ENCODE peak calls at places on chromosomes 4 and X, in seven cellular contexts. E, R, Y, L, H, V and O are unnamed samples.

GRCh38 chr4:42915484-42915883 is 23.0 kb downstream of the GRXCR1 start:
- DNase-seq in E (no peak), R (no peak), Y (no peak), L (no peak), H (no peak), V (no peak), O (no peak)

GRCh38 chr4:186037692-186038658 is 31.0 kb upstream of the TLR3 start:
- DNase-seq in E (no peak), R (no peak), Y (peak; percentile 89), L (peak; percentile 82), H (peak; percentile 80), V (peak; percentile 69), O (peak; percentile 42)

GRCh38 chr4:38889143-38889542 is 21.5 kb downstream of the FAM114A1 start:
- DNase-seq in E (no peak), R (no peak), Y (no peak), L (no peak), H (peak; percentile 87), V (peak; percentile 88), O (no peak)

GRCh38 chr4:94452476-94453300 is 946 bp downstream of the PDLIM5 start:
- DNase-seq in E (peak; percentile 92), R (peak; percentile 88), Y (peak; percentile 77), L (peak; percentile 96), H (peak; percentile 82), V (peak; percentile 93), O (peak; percentile 83)

GRCh38 chr4:101724093-101724492 is 66.4 kb upstream of the BANK1 start:
- DNase-seq in E (no peak), R (no peak), Y (no peak), L (no peak), H (no peak), V (no peak), O (no peak)

GRCh38 chrX:26409636-26410035 is 193.7 kb downstream of the MAGEB5 start:
- DNase-seq in E (no peak), R (no peak), Y (no peak), L (no peak), H (no peak), V (no peak), O (no peak)

GRCh38 chr4:153113061-153113837 is 91.0 kb upstream of the TRIM2 start:
- DNase-seq in E (peak; percentile 0), R (no peak), Y (no peak), L (no peak), H (peak; percentile 29), V (peak; percentile 59), O (no peak)

GRCh38 chr4:62871057-62871456 is 1538.2 kb downstream of the TECRL start:
- DNase-seq in E (no peak), R (no peak), Y (no peak), L (no peak), H (no peak), V (no peak), O (no peak)

GRCh38 chrX:138150709-138151108 is 560.8 kb downstream of the FGF13 start:
- DNase-seq in E (no peak), R (no peak), Y (no peak), L (no peak), H (no peak), V (no peak), O (no peak)

GRCh38 chr4:48360285-48360965 is 19.1 kb downstream of the SLAIN2 start:
- DNase-seq in E (no peak), R (no peak), Y (no peak), L (no peak), H (peak; percentile 86), V (peak; percentile 90), O (no peak)

GRCh38 chr4:116752027-116752426 is 333.3 kb downstream of the TRAM1L1 start:
- DNase-seq in E (no peak), R (no peak), Y (no peak), L (no peak), H (no peak), V (no peak), O (no peak)

GRCh38 chr4:85580489-85580888 is 105.5 kb downstream of the ARHGAP24 start:
- DNase-seq in E (no peak), R (no peak), Y (no peak), L (no peak), H (no peak), V (no peak), O (no peak)

GRCh38 chr4:182560358-182560757 is 317.2 kb downstream of the TENM3 start:
- DNase-seq in E (no peak), R (no peak), Y (no peak), L (no peak), H (peak; percentile 76), V (no peak), O (no peak)

GRCh38 chr4:111127842-111128241 is 505.0 kb upstream of the PITX2 start:
- DNase-seq in E (no peak), R (no peak), Y (no peak), L (no peak), H (no peak), V (no peak), O (no peak)

GRCh38 chr4:111128327-111128726 is 505.4 kb upstream of the PITX2 start:
- DNase-seq in E (no peak), R (no peak), Y (no peak), L (no peak), H (peak; percentile 5), V (peak; percentile 14), O (no peak)

GRCh38 chr4:111126340-111126739 is 503.5 kb upstream of the PITX2 start:
- DNase-seq in E (no peak), R (no peak), Y (no peak), L (no peak), H (no peak), V (no peak), O (no peak)
- H3K4me3 ChIP-seq in E (no peak overlapping the region), R (no peak overlapping the region), Y (no peak overlapping the region), L (no peak overlapping the region), H (no peak overlapping the region), V (no peak overlapping the region), O (no peak overlapping the region)

DNA sequence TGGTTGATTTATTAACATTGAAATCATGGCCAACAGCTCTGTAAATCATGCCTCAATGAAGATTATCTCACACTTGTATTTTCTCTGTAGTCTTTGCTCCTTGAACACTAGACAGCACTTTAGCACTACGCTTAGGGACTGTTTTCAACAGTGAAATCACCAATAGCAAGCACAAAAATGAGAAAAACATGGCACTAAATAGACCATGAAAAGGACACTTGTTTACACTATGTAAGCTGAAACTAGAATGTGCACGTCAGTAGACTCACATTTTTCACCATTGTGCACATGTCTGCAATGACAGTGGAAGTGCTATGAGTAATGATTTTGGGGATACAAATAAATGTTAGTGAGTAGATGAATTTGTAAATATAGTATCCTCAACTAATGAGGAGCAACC is 3.1 kb downstream of the BMP2K start:
- DNase-seq in E (no peak), R (no peak), Y (no peak), L (no peak), H (peak; percentile 26), V (peak; percentile 23), O (no peak)
- H3K4me3 ChIP-seq in E (no peak overlapping the region), R (no peak overlapping the region), Y (no peak overlapping the region), L (no peak overlapping the region), H (no peak overlapping the region), V (peak overlapping the region; percentile 84), O (no peak overlapping the region)

GRCh38 chr4:53671757-53672156 is 80.5 kb upstream of the LNX1 start:
- DNase-seq in E (no peak), R (no peak), Y (no peak), L (no peak), H (no peak), V (no peak), O (no peak)
- H3K4me3 ChIP-seq in E (no peak overlapping the region), R (no peak overlapping the region), Y (no peak overlapping the region), L (no peak overlapping the region), H (no peak overlapping the region), V (no peak overlapping the region), O (no peak overlapping the region)

GRCh38 chr4:137524642-137525384 is 7.5 kb downstream of the PCDH18 start:
- DNase-seq in E (no peak), R (no peak), Y (no peak), L (no peak), H (peak; percentile 37), V (peak; percentile 79), O (no peak)

GRCh38 chr4:137523329-137523728 is 9.0 kb downstream of the PCDH18 start:
- DNase-seq in E (no peak), R (no peak), Y (no peak), L (no peak), H (no peak), V (no peak), O (no peak)

GRCh38 chr4:137529432-137529831 is 2.9 kb downstream of the PCDH18 start:
- DNase-seq in E (no peak), R (no peak), Y (no peak), L (no peak), H (no peak), V (no peak), O (no peak)

GRCh38 chr4:137530176-137530575 is 2.1 kb downstream of the PCDH18 start:
- DNase-seq in E (no peak), R (no peak), Y (no peak), L (no peak), H (peak; percentile 79), V (peak; percentile 91), O (no peak)

DNA sequence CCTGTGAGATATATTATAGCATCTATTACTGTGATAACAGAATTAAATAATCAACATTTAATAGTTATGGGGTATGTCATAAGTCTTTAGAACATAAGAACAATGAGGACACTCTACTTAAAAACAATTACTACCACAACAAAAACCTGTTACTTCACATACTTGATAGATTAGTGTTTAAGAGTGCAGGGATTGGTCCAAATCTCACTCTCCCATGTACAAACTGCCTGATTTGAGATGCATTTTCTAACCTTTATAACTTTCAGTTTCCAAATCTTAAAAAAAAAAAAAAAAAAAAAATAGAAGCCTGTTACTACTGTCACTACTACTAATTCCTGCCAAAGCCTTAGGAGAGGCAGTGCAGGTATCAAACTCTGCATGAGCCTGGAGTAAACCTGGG is 5.6 kb downstream of the PCDH18 start:
- DNase-seq in E (no peak), R (no peak), Y (no peak), L (no peak), H (no peak), V (peak; percentile 52), O (no peak)
- H3K4me3 ChIP-seq in E (no peak overlapping the region), R (no peak overlapping the region), Y (no peak overlapping the region), L (peak overlapping the region; percentile 52), H (peak overlapping the region; percentile 17), V (peak overlapping the region; percentile 98), O (no peak overlapping the region)

GRCh38 chrX:72715546-72715945 is 1.4 kb upstream of the PHKA1 start:
- DNase-seq in E (no peak), R (no peak), Y (no peak), L (no peak), H (no peak), V (no peak), O (no peak)

GRCh38 chrX:72712094-72712755 is 1.9 kb downstream of the PHKA1 start:
- DNase-seq in E (no peak), R (no peak), Y (no peak), L (no peak), H (peak; percentile 13), V (peak; percentile 20), O (no peak)

GRCh38 chrX:72716766-72717165 is 2.7 kb upstream of the PHKA1 start:
- DNase-seq in E (no peak), R (no peak), Y (no peak), L (no peak), H (peak; percentile 26), V (no peak), O (no peak)

GRCh38 chrX:72714471-72714916 is 388 bp upstream of the PHKA1 start:
- DNase-seq in E (peak; percentile 68), R (peak; percentile 55), Y (peak; percentile 37), L (peak; percentile 89), H (peak; percentile 62), V (peak; percentile 75), O (peak; percentile 46)

DNA sequence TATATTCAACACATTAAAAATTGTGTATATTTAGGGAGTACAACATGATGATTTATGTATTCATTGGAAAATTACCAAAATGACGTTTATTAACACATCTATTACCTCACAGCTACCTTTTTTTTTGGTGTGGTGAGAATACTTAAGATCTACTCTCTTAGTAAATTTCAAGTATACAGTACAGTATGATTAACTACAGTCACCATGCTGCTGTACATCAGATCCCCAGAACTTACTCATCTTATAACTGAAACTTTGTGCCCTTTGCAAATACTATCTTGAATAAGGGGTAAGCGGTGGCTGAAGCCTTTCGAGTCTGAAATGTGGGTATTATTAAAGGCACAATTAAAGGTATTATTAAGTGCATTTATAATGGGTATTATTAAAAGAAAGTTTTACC is 976 bp downstream of the PHKA1 start:
- DNase-seq in E (no peak), R (no peak), Y (no peak), L (no peak), H (no peak), V (no peak), O (no peak)
- H3K4me3 ChIP-seq in E (no peak overlapping the region), R (no peak overlapping the region), Y (no peak overlapping the region), L (peak overlapping the region; percentile 48), H (no peak overlapping the region), V (peak overlapping the region; percentile 84), O (no peak overlapping the region)